ENCODE peak calls at places on chromosome 7, in nine cellular contexts. One of them, this sample, is unnamed.

GRCh38 chr7:39910108-39910869 is 39.8 kb upstream of the CDK13 start:
- DNase-seq in naive thymus-derived CD8-positive, alpha-beta T cell: no peak
- DNase-seq in OCI-LY7: no peak
- DNase-seq in fibroblast of pulmonary artery: peak
- DNase-seq in globus pallidus: no peak
- DNase-seq in stimulated activated CD4-positive, alpha-beta T cell treated with anti-CD3 and anti-CD28 coated beads, Interleukin-4, amount 100 ng/mL, for 48 hours: no peak
- DNase-seq in Caco-2: no peak
- DNase-seq in skeletal muscle cell: peak
- DNase-seq in kidney epithelial cell: no peak
- DNase-seq in this sample: no peak

GRCh38 chr7:117323877-117324699 is 1.2 kb upstream of the WNT2 start:
- DNase-seq in fibroblast of pulmonary artery: peak
- DNase-seq in kidney epithelial cell: no peak
- DNase-seq in naive thymus-derived CD8-positive, alpha-beta T cell: no peak
- DNase-seq in Caco-2: no peak
- DNase-seq in stimulated activated CD4-positive, alpha-beta T cell treated with anti-CD3 and anti-CD28 coated beads, Interleukin-4, amount 100 ng/mL, for 48 hours: no peak
- DNase-seq in skeletal muscle cell: no peak
- DNase-seq in globus pallidus: no peak
- DNase-seq in OCI-LY7: no peak
- DNase-seq in this sample: no peak

GRCh38 chr7:37107047-37107446 is 341.6 kb downstream of the ELMO1 start:
- DNase-seq in OCI-LY7: no peak
- DNase-seq in globus pallidus: no peak
- DNase-seq in Caco-2: no peak
- DNase-seq in naive thymus-derived CD8-positive, alpha-beta T cell: no peak
- DNase-seq in fibroblast of pulmonary artery: no peak
- DNase-seq in kidney epithelial cell: no peak
- DNase-seq in skeletal muscle cell: no peak
- DNase-seq in stimulated activated CD4-positive, alpha-beta T cell treated with anti-CD3 and anti-CD28 coated beads, Interleukin-4, amount 100 ng/mL, for 48 hours: no peak
- DNase-seq in this sample: no peak

GRCh38 chr7:82605247-82605864 is 161.8 kb upstream of the CACNA2D1 start:
- DNase-seq in stimulated activated CD4-positive, alpha-beta T cell treated with anti-CD3 and anti-CD28 coated beads, Interleukin-4, amount 100 ng/mL, for 48 hours: no peak
- DNase-seq in Caco-2: no peak
- DNase-seq in globus pallidus: peak
- DNase-seq in kidney epithelial cell: no peak
- DNase-seq in OCI-LY7: peak
- DNase-seq in fibroblast of pulmonary artery: peak
- DNase-seq in skeletal muscle cell: no peak
- DNase-seq in naive thymus-derived CD8-positive, alpha-beta T cell: peak
- DNase-seq in this sample: peak

GRCh38 chr7:88005191-88005590 is 71.1 kb downstream of the ADAM22 start:
- DNase-seq in stimulated activated CD4-positive, alpha-beta T cell treated with anti-CD3 and anti-CD28 coated beads, Interleukin-4, amount 100 ng/mL, for 48 hours: no peak
- DNase-seq in Caco-2: no peak
- DNase-seq in globus pallidus: no peak
- DNase-seq in kidney epithelial cell: no peak
- DNase-seq in naive thymus-derived CD8-positive, alpha-beta T cell: no peak
- DNase-seq in OCI-LY7: no peak
- DNase-seq in skeletal muscle cell: no peak
- DNase-seq in fibroblast of pulmonary artery: no peak
- DNase-seq in this sample: no peak

GRCh38 chr7:101681170-101682007 is 52.3 kb upstream of the MYL10 start:
- DNase-seq in fibroblast of pulmonary artery: peak
- DNase-seq in kidney epithelial cell: peak
- DNase-seq in skeletal muscle cell: peak
- DNase-seq in naive thymus-derived CD8-positive, alpha-beta T cell: no peak
- DNase-seq in stimulated activated CD4-positive, alpha-beta T cell treated with anti-CD3 and anti-CD28 coated beads, Interleukin-4, amount 100 ng/mL, for 48 hours: no peak
- DNase-seq in OCI-LY7: no peak
- DNase-seq in Caco-2: no peak
- DNase-seq in globus pallidus: peak
- DNase-seq in this sample: peak

GRCh38 chr7:33423646-33424020 is 294.3 kb downstream of the BBS9 start:
- DNase-seq in OCI-LY7: peak
- DNase-seq in Caco-2: no peak
- DNase-seq in skeletal muscle cell: no peak
- DNase-seq in kidney epithelial cell: no peak
- DNase-seq in stimulated activated CD4-positive, alpha-beta T cell treated with anti-CD3 and anti-CD28 coated beads, Interleukin-4, amount 100 ng/mL, for 48 hours: no peak
- DNase-seq in fibroblast of pulmonary artery: peak
- DNase-seq in naive thymus-derived CD8-positive, alpha-beta T cell: no peak
- DNase-seq in globus pallidus: no peak
- DNase-seq in this sample: no peak

GRCh38 chr7:84105582-84105981 is 89.0 kb downstream of the SEMA3A start:
- DNase-seq in Caco-2: no peak
- DNase-seq in stimulated activated CD4-positive, alpha-beta T cell treated with anti-CD3 and anti-CD28 coated beads, Interleukin-4, amount 100 ng/mL, for 48 hours: no peak
- DNase-seq in fibroblast of pulmonary artery: peak
- DNase-seq in OCI-LY7: no peak
- DNase-seq in globus pallidus: no peak
- DNase-seq in skeletal muscle cell: peak
- DNase-seq in naive thymus-derived CD8-positive, alpha-beta T cell: no peak
- DNase-seq in kidney epithelial cell: no peak
- DNase-seq in this sample: no peak

GRCh38 chr7:30873207-30873606 is 38.4 kb upstream of the AQP1 start:
- DNase-seq in Caco-2: no peak
- DNase-seq in fibroblast of pulmonary artery: no peak
- DNase-seq in skeletal muscle cell: no peak
- DNase-seq in kidney epithelial cell: no peak
- DNase-seq in globus pallidus: no peak
- DNase-seq in naive thymus-derived CD8-positive, alpha-beta T cell: no peak
- DNase-seq in OCI-LY7: no peak
- DNase-seq in stimulated activated CD4-positive, alpha-beta T cell treated with anti-CD3 and anti-CD28 coated beads, Interleukin-4, amount 100 ng/mL, for 48 hours: no peak
- DNase-seq in this sample: no peak

GRCh38 chr7:128833939-128834310 is 3.7 kb downstream of the FLNC start:
- DNase-seq in stimulated activated CD4-positive, alpha-beta T cell treated with anti-CD3 and anti-CD28 coated beads, Interleukin-4, amount 100 ng/mL, for 48 hours: no peak
- DNase-seq in fibroblast of pulmonary artery: peak
- DNase-seq in naive thymus-derived CD8-positive, alpha-beta T cell: no peak
- DNase-seq in OCI-LY7: no peak
- DNase-seq in globus pallidus: no peak
- DNase-seq in Caco-2: no peak
- DNase-seq in skeletal muscle cell: no peak
- DNase-seq in kidney epithelial cell: no peak
- DNase-seq in this sample: no peak

GRCh38 chr7:17078298-17078697 is 196.5 kb upstream of the AGR3 start:
- DNase-seq in kidney epithelial cell: no peak
- DNase-seq in stimulated activated CD4-positive, alpha-beta T cell treated with anti-CD3 and anti-CD28 coated beads, Interleukin-4, amount 100 ng/mL, for 48 hours: no peak
- DNase-seq in Caco-2: no peak
- DNase-seq in fibroblast of pulmonary artery: no peak
- DNase-seq in OCI-LY7: no peak
- DNase-seq in globus pallidus: no peak
- DNase-seq in skeletal muscle cell: no peak
- DNase-seq in naive thymus-derived CD8-positive, alpha-beta T cell: no peak
- DNase-seq in this sample: no peak

GRCh38 chr7:5567810-5568209 is 144.2 kb upstream of the TNRC18 start:
- DNase-seq in globus pallidus: no peak
- DNase-seq in kidney epithelial cell: no peak
- DNase-seq in OCI-LY7: peak
- DNase-seq in skeletal muscle cell: no peak
- DNase-seq in naive thymus-derived CD8-positive, alpha-beta T cell: peak
- DNase-seq in stimulated activated CD4-positive, alpha-beta T cell treated with anti-CD3 and anti-CD28 coated beads, Interleukin-4, amount 100 ng/mL, for 48 hours: no peak
- DNase-seq in fibroblast of pulmonary artery: peak
- DNase-seq in Caco-2: no peak
- DNase-seq in this sample: no peak

GRCh38 chr7:98288064-98288823 is 6.8 kb downstream of the BRI3 start:
- DNase-seq in OCI-LY7: no peak
- DNase-seq in naive thymus-derived CD8-positive, alpha-beta T cell: no peak
- DNase-seq in kidney epithelial cell: no peak
- DNase-seq in skeletal muscle cell: no peak
- DNase-seq in Caco-2: no peak
- DNase-seq in stimulated activated CD4-positive, alpha-beta T cell treated with anti-CD3 and anti-CD28 coated beads, Interleukin-4, amount 100 ng/mL, for 48 hours: no peak
- DNase-seq in globus pallidus: no peak
- DNase-seq in fibroblast of pulmonary artery: no peak
- DNase-seq in this sample: no peak

GRCh38 chr7:37549542-37549941 is 100.9 kb upstream of the ELMO1 start:
- DNase-seq in skeletal muscle cell: no peak
- DNase-seq in kidney epithelial cell: no peak
- DNase-seq in stimulated activated CD4-positive, alpha-beta T cell treated with anti-CD3 and anti-CD28 coated beads, Interleukin-4, amount 100 ng/mL, for 48 hours: no peak
- DNase-seq in globus pallidus: no peak
- DNase-seq in OCI-LY7: no peak
- DNase-seq in naive thymus-derived CD8-positive, alpha-beta T cell: no peak
- DNase-seq in Caco-2: no peak
- DNase-seq in fibroblast of pulmonary artery: no peak
- DNase-seq in this sample: no peak

GRCh38 chr7:46909601-46910051 is 672.3 kb downstream of the TNS3 start:
- DNase-seq in Caco-2: no peak
- DNase-seq in kidney epithelial cell: peak
- DNase-seq in stimulated activated CD4-positive, alpha-beta T cell treated with anti-CD3 and anti-CD28 coated beads, Interleukin-4, amount 100 ng/mL, for 48 hours: no peak
- DNase-seq in globus pallidus: no peak
- DNase-seq in naive thymus-derived CD8-positive, alpha-beta T cell: no peak
- DNase-seq in OCI-LY7: no peak
- DNase-seq in fibroblast of pulmonary artery: peak
- DNase-seq in skeletal muscle cell: peak
- DNase-seq in this sample: no peak

GRCh38 chr7:74312418-74313021 is 23.3 kb downstream of the CLIP2 start:
- DNase-seq in fibroblast of pulmonary artery: no peak
- DNase-seq in stimulated activated CD4-positive, alpha-beta T cell treated with anti-CD3 and anti-CD28 coated beads, Interleukin-4, amount 100 ng/mL, for 48 hours: no peak
- DNase-seq in naive thymus-derived CD8-positive, alpha-beta T cell: no peak
- DNase-seq in OCI-LY7: no peak
- DNase-seq in Caco-2: no peak
- DNase-seq in globus pallidus: no peak
- DNase-seq in kidney epithelial cell: no peak
- DNase-seq in skeletal muscle cell: no peak
- DNase-seq in this sample: no peak

GRCh38 chr7:10455936-10456335 is 517.7 kb upstream of the PHF14 start:
- DNase-seq in globus pallidus: no peak
- DNase-seq in Caco-2: no peak
- DNase-seq in naive thymus-derived CD8-positive, alpha-beta T cell: no peak
- DNase-seq in kidney epithelial cell: no peak
- DNase-seq in skeletal muscle cell: no peak
- DNase-seq in OCI-LY7: no peak
- DNase-seq in stimulated activated CD4-positive, alpha-beta T cell treated with anti-CD3 and anti-CD28 coated beads, Interleukin-4, amount 100 ng/mL, for 48 hours: no peak
- DNase-seq in fibroblast of pulmonary artery: no peak
- DNase-seq in this sample: no peak

GRCh38 chr7:47720141-47720906 is 138.4 kb upstream of the TNS3 start:
- DNase-seq in stimulated activated CD4-positive, alpha-beta T cell treated with anti-CD3 and anti-CD28 coated beads, Interleukin-4, amount 100 ng/mL, for 48 hours: no peak
- DNase-seq in naive thymus-derived CD8-positive, alpha-beta T cell: no peak
- DNase-seq in OCI-LY7: peak
- DNase-seq in fibroblast of pulmonary artery: peak
- DNase-seq in kidney epithelial cell: no peak
- DNase-seq in skeletal muscle cell: peak
- DNase-seq in globus pallidus: no peak
- DNase-seq in Caco-2: no peak
- DNase-seq in this sample: no peak

GRCh38 chr7:122919643-122920181 is 33.5 kb upstream of the CADPS2 start:
- DNase-seq in naive thymus-derived CD8-positive, alpha-beta T cell: no peak
- DNase-seq in stimulated activated CD4-positive, alpha-beta T cell treated with anti-CD3 and anti-CD28 coated beads, Interleukin-4, amount 100 ng/mL, for 48 hours: no peak
- DNase-seq in globus pallidus: no peak
- DNase-seq in Caco-2: no peak
- DNase-seq in fibroblast of pulmonary artery: no peak
- DNase-seq in OCI-LY7: no peak
- DNase-seq in skeletal muscle cell: no peak
- DNase-seq in kidney epithelial cell: no peak
- DNase-seq in this sample: no peak

GRCh38 chr7:122520961-122521555 is 177.9 kb downstream of the RNF133 start:
- DNase-seq in OCI-LY7: no peak
- DNase-seq in stimulated activated CD4-positive, alpha-beta T cell treated with anti-CD3 and anti-CD28 coated beads, Interleukin-4, amount 100 ng/mL, for 48 hours: no peak
- DNase-seq in kidney epithelial cell: no peak
- DNase-seq in naive thymus-derived CD8-positive, alpha-beta T cell: no peak
- DNase-seq in globus pallidus: no peak
- DNase-seq in Caco-2: no peak
- DNase-seq in fibroblast of pulmonary artery: no peak
- DNase-seq in skeletal muscle cell: no peak
- DNase-seq in this sample: no peak

GRCh38 chr7:11155883-11156282 is 182.2 kb downstream of the PHF14 start:
- DNase-seq in globus pallidus: no peak
- DNase-seq in naive thymus-derived CD8-positive, alpha-beta T cell: no peak
- DNase-seq in fibroblast of pulmonary artery: no peak
- DNase-seq in OCI-LY7: no peak
- DNase-seq in stimulated activated CD4-positive, alpha-beta T cell treated with anti-CD3 and anti-CD28 coated beads, Interleukin-4, amount 100 ng/mL, for 48 hours: no peak
- DNase-seq in Caco-2: no peak
- DNase-seq in skeletal muscle cell: no peak
- DNase-seq in kidney epithelial cell: no peak
- DNase-seq in this sample: no peak

GRCh38 chr7:30612658-30613265 is 18.1 kb downstream of the GARS1 start:
- DNase-seq in globus pallidus: no peak
- DNase-seq in skeletal muscle cell: peak
- DNase-seq in stimulated activated CD4-positive, alpha-beta T cell treated with anti-CD3 and anti-CD28 coated beads, Interleukin-4, amount 100 ng/mL, for 48 hours: peak
- DNase-seq in OCI-LY7: no peak
- DNase-seq in Caco-2: no peak
- DNase-seq in kidney epithelial cell: no peak
- DNase-seq in fibroblast of pulmonary artery: peak
- DNase-seq in naive thymus-derived CD8-positive, alpha-beta T cell: no peak
- DNase-seq in this sample: no peak

GRCh38 chr7:106217089-106217542 is 67.7 kb downstream of the NAMPT start:
- DNase-seq in skeletal muscle cell: peak
- DNase-seq in naive thymus-derived CD8-positive, alpha-beta T cell: no peak
- DNase-seq in globus pallidus: no peak
- DNase-seq in fibroblast of pulmonary artery: peak
- DNase-seq in kidney epithelial cell: no peak
- DNase-seq in Caco-2: peak
- DNase-seq in OCI-LY7: no peak
- DNase-seq in stimulated activated CD4-positive, alpha-beta T cell treated with anti-CD3 and anti-CD28 coated beads, Interleukin-4, amount 100 ng/mL, for 48 hours: no peak
- DNase-seq in this sample: no peak

GRCh38 chr7:57415730-57416129 is 34.2 kb upstream of the ZNF716 start:
- DNase-seq in OCI-LY7: no peak
- DNase-seq in naive thymus-derived CD8-positive, alpha-beta T cell: no peak
- DNase-seq in stimulated activated CD4-positive, alpha-beta T cell treated with anti-CD3 and anti-CD28 coated beads, Interleukin-4, amount 100 ng/mL, for 48 hours: no peak
- DNase-seq in fibroblast of pulmonary artery: no peak
- DNase-seq in kidney epithelial cell: no peak
- DNase-seq in globus pallidus: no peak
- DNase-seq in Caco-2: no peak
- DNase-seq in skeletal muscle cell: no peak
- DNase-seq in this sample: no peak

GRCh38 chr7:42480304-42480665 is 243.3 kb upstream of the GLI3 start:
- DNase-seq in skeletal muscle cell: no peak
- DNase-seq in OCI-LY7: no peak
- DNase-seq in fibroblast of pulmonary artery: no peak
- DNase-seq in kidney epithelial cell: no peak
- DNase-seq in naive thymus-derived CD8-positive, alpha-beta T cell: no peak
- DNase-seq in Caco-2: no peak
- DNase-seq in globus pallidus: no peak
- DNase-seq in stimulated activated CD4-positive, alpha-beta T cell treated with anti-CD3 and anti-CD28 coated beads, Interleukin-4, amount 100 ng/mL, for 48 hours: no peak
- DNase-seq in this sample: no peak

GRCh38 chr7:40047661-40048060 is 86.8 kb downstream of the MPLKIP start:
- DNase-seq in stimulated activated CD4-positive, alpha-beta T cell treated with anti-CD3 and anti-CD28 coated beads, Interleukin-4, amount 100 ng/mL, for 48 hours: no peak
- DNase-seq in kidney epithelial cell: no peak
- DNase-seq in naive thymus-derived CD8-positive, alpha-beta T cell: no peak
- DNase-seq in globus pallidus: no peak
- DNase-seq in fibroblast of pulmonary artery: no peak
- DNase-seq in skeletal muscle cell: no peak
- DNase-seq in OCI-LY7: peak
- DNase-seq in Caco-2: no peak
- DNase-seq in this sample: no peak

GRCh38 chr7:74581916-74582440 is 75.5 kb upstream of the GTF2I start:
- DNase-seq in kidney epithelial cell: no peak
- DNase-seq in Caco-2: no peak
- DNase-seq in fibroblast of pulmonary artery: no peak
- DNase-seq in globus pallidus: no peak
- DNase-seq in naive thymus-derived CD8-positive, alpha-beta T cell: no peak
- DNase-seq in OCI-LY7: no peak
- DNase-seq in stimulated activated CD4-positive, alpha-beta T cell treated with anti-CD3 and anti-CD28 coated beads, Interleukin-4, amount 100 ng/mL, for 48 hours: no peak
- DNase-seq in skeletal muscle cell: no peak
- DNase-seq in this sample: no peak

GRCh38 chr7:157250605-157251228 is 86.1 kb upstream of the DNAJB6 start:
- DNase-seq in OCI-LY7: peak
- DNase-seq in fibroblast of pulmonary artery: peak
- DNase-seq in skeletal muscle cell: peak
- DNase-seq in stimulated activated CD4-positive, alpha-beta T cell treated with anti-CD3 and anti-CD28 coated beads, Interleukin-4, amount 100 ng/mL, for 48 hours: peak
- DNase-seq in globus pallidus: peak
- DNase-seq in kidney epithelial cell: no peak
- DNase-seq in naive thymus-derived CD8-positive, alpha-beta T cell: peak
- DNase-seq in Caco-2: peak
- DNase-seq in this sample: no peak

GRCh38 chr7:128904381-128905197 is 5.9 kb downstream of the KCP start:
- DNase-seq in naive thymus-derived CD8-positive, alpha-beta T cell: peak
- DNase-seq in stimulated activated CD4-positive, alpha-beta T cell treated with anti-CD3 and anti-CD28 coated beads, Interleukin-4, amount 100 ng/mL, for 48 hours: no peak
- DNase-seq in skeletal muscle cell: no peak
- DNase-seq in fibroblast of pulmonary artery: peak
- DNase-seq in Caco-2: no peak
- DNase-seq in globus pallidus: peak
- DNase-seq in OCI-LY7: peak
- DNase-seq in kidney epithelial cell: no peak
- DNase-seq in this sample: peak

GRCh38 chr7:69962077-69962855 is 364.0 kb downstream of the AUTS2 start:
- DNase-seq in Caco-2: no peak
- DNase-seq in naive thymus-derived CD8-positive, alpha-beta T cell: peak
- DNase-seq in stimulated activated CD4-positive, alpha-beta T cell treated with anti-CD3 and anti-CD28 coated beads, Interleukin-4, amount 100 ng/mL, for 48 hours: no peak
- DNase-seq in globus pallidus: peak
- DNase-seq in skeletal muscle cell: no peak
- DNase-seq in kidney epithelial cell: no peak
- DNase-seq in OCI-LY7: no peak
- DNase-seq in fibroblast of pulmonary artery: peak
- DNase-seq in this sample: no peak

GRCh38 chr7:25361863-25362262 is 133.6 kb upstream of the NPVF start:
- DNase-seq in fibroblast of pulmonary artery: no peak
- DNase-seq in kidney epithelial cell: no peak
- DNase-seq in Caco-2: no peak
- DNase-seq in globus pallidus: no peak
- DNase-seq in skeletal muscle cell: no peak
- DNase-seq in stimulated activated CD4-positive, alpha-beta T cell treated with anti-CD3 and anti-CD28 coated beads, Interleukin-4, amount 100 ng/mL, for 48 hours: no peak
- DNase-seq in naive thymus-derived CD8-positive, alpha-beta T cell: no peak
- DNase-seq in OCI-LY7: no peak
- DNase-seq in this sample: no peak

This sample was measured in GDM1.